ENCODE peak calls at places on chromosomes 3 and 15, in six cellular contexts. L is left lung; R is activated effector memory CD4-positive, alpha-beta T cell treated with Interleukin-2 at 50 U/mL for 16 hours; K is epithelial cell of esophagus; A is Caki2; M is activated CD8-positive, alpha-beta T cell treated with anti-CD3 and anti-CD28 coated beads, Interleukin-2, amount 10 ng/mL, durations not matched to agents 7 days and 5 days. Q is an unnamed sample.

GRCh38 chr3:134211797-134212196 is 38.9 kb downstream of the RYK start:
- DNase-seq in L (no peak), R (no peak), K (peak), A (no peak), M (peak), Q (no peak)

GRCh38 chr15:59456114-59456513 is 18.1 kb downstream of the FAM81A start:
- DNase-seq in L (no peak), R (no peak), K (peak), A (no peak), M (no peak), Q (peak)

GRCh38 chr3:138364356-138365252 is 16.2 kb downstream of the MRAS start:
- DNase-seq in L (no peak), R (no peak), K (no peak), A (no peak), M (no peak), Q (no peak)

GRCh38 chr15:40845511-40846284 is 1.9 kb downstream of the SPINT1 start:
- DNase-seq in L (peak), R (no peak), K (peak), A (peak), M (no peak), Q (peak)

GRCh38 chr15:41262571-41262970 is 31.5 kb downstream of the CHP1 start:
- DNase-seq in L (no peak), R (no peak), K (no peak), A (no peak), M (no peak), Q (no peak)

GRCh38 chr15:76321171-76321570 is 9.9 kb upstream of the ETFA start:
- DNase-seq in L (no peak), R (no peak), K (no peak), A (peak), M (no peak), Q (no peak)

GRCh38 chr3:127590282-127590592 is 296 bp downstream of the TPRA1 start:
- DNase-seq in L (peak), R (no peak), K (no peak), A (no peak), M (peak), Q (no peak)

GRCh38 chr3:16374047-16375019 is 109.3 kb downstream of the OXNAD1 start:
- DNase-seq in L (no peak), R (no peak), K (peak), A (no peak), M (peak), Q (peak)

GRCh38 chr3:32143849-32144757 is 37.7 kb downstream of the GPD1L start:
- DNase-seq in L (no peak), R (peak), K (peak), A (peak), M (peak), Q (peak)

GRCh38 chr3:150140614-150141321 is 170.1 kb upstream of the PFN2 start:
- DNase-seq in L (peak), R (no peak), K (no peak), A (no peak), M (no peak), Q (no peak)

GRCh38 chr3:143507735-143508580 is 340.3 kb downstream of the SLC9A9 start:
- DNase-seq in L (no peak), R (no peak), K (peak), A (peak), M (no peak), Q (no peak)

GRCh38 chr3:160707187-160707789 is 30.3 kb downstream of the ARL14 start:
- DNase-seq in L (no peak), R (no peak), K (peak), A (no peak), M (peak), Q (no peak)

GRCh38 chr3:175434591-175434990 is 575.5 kb downstream of the NAALADL2 start:
- DNase-seq in L (no peak), R (no peak), K (no peak), A (no peak), M (no peak), Q (no peak)

GRCh38 chr3:169901453-169901852 is 9.9 kb upstream of the SAMD7 start:
- DNase-seq in L (no peak), R (no peak), K (no peak), A (no peak), M (no peak), Q (no peak)

GRCh38 chr15:40328176-40328575 is 4.7 kb downstream of the INAFM2 start:
- DNase-seq in L (no peak), R (no peak), K (no peak), A (no peak), M (no peak), Q (no peak)

GRCh38 chr3:52781741-52782140 is 4.3 kb downstream of the ITIH1 start:
- DNase-seq in L (no peak), R (no peak), K (no peak), A (no peak), M (no peak), Q (no peak)

GRCh38 chr15:92958105-92958504 is 58.0 kb downstream of the CHD2 start:
- DNase-seq in L (no peak), R (peak), K (peak), A (no peak), M (peak), Q (no peak)

GRCh38 chr15:29822100-29822684 is at the start of gene TJP1:
- DNase-seq in L (peak), R (no peak), K (peak), A (peak), M (no peak), Q (peak)

GRCh38 chr3:197224034-197224444 is 74.4 kb downstream of the DLG1 start:
- DNase-seq in L (no peak), R (no peak), K (peak), A (peak), M (no peak), Q (no peak)

GRCh38 chr3:195809796-195810454 is 1.8 kb downstream of the MUC4 start:
- DNase-seq in L (no peak), R (no peak), K (no peak), A (no peak), M (no peak), Q (no peak)

GRCh38 chr3:77147836-77148578 is 108.1 kb downstream of the ROBO2 start:
- DNase-seq in L (no peak), R (no peak), K (peak), A (no peak), M (no peak), Q (no peak)

GRCh38 chr15:82870727-82871576 is 61.5 kb downstream of the WHAMM start:
- DNase-seq in L (no peak), R (no peak), K (no peak), A (peak), M (no peak), Q (no peak)

GRCh38 chr3:114496021-114496434 is 202.2 kb downstream of the TIGIT start:
- DNase-seq in L (no peak), R (no peak), K (peak), A (no peak), M (no peak), Q (no peak)

GRCh38 chr3:180199396-180199795 is 162.7 kb upstream of the PEX5L start:
- DNase-seq in L (no peak), R (no peak), K (no peak), A (no peak), M (no peak), Q (no peak)

GRCh38 chr3:139448104-139448503 is 28.2 kb downstream of the RBP2 start:
- DNase-seq in L (no peak), R (no peak), K (peak), A (no peak), M (no peak), Q (no peak)

GRCh38 chr3:179250803-179251476 is at the start of gene KCNMB3:
- DNase-seq in L (no peak), R (no peak), K (no peak), A (no peak), M (no peak), Q (no peak)

GRCh38 chr3:151430821-151431484 is 29.9 kb downstream of the IGSF10 start:
- DNase-seq in L (no peak), R (no peak), K (peak), A (no peak), M (no peak), Q (no peak)